ENCODE peak calls at places on chromosome 22, in six cellular contexts. S is stimulated activated CD4-positive, alpha-beta T cell treated with anti-CD3 and anti-CD28 coated beads, Interleukin-1b, Interleukin-23, amount 100 ng/mL, for 24 hours; D is hippocampal formation; L is nephron progenitor cell; Q is left kidney; F is NCI-H1105. G is an unnamed sample.

GRCh38 chr22:22226448-22227187 is 18.0 kb upstream of the VPREB1 start:
- DNase-seq in S (no peak), D (no peak), L (no peak), Q (no peak), F (no peak), G (no peak)

GRCh38 chr22:36577019-36577418 is 48.1 kb upstream of the EIF3D start:
- DNase-seq in S (no peak), D (no peak), L (no peak), Q (no peak), F (no peak), G (no peak)

GRCh38 chr22:29596408-29596807 is 7.0 kb upstream of the NF2 start:
- DNase-seq in S (no peak), D (no peak), L (no peak), Q (no peak), F (no peak), G (no peak)

GRCh38 chr22:34971456-34971855 is 94.5 kb upstream of the ISX start:
- DNase-seq in S (no peak), D (no peak), L (no peak), Q (no peak), F (no peak), G (no peak)

GRCh38 chr22:32808038-32808445 is 6.5 kb downstream of the TIMP3 start:
- DNase-seq in S (no peak), D (no peak), L (no peak), Q (no peak), F (no peak), G (no peak)

GRCh38 chr22:19734163-19734562 is 10.8 kb downstream of the GP1BB start:
- DNase-seq in S (no peak), D (no peak), L (no peak), Q (no peak), F (no peak), G (no peak)

GRCh38 chr22:29387921-29388758 is at the start of gene AP1B1:
- DNase-seq in S (peak; percentile 94), D (peak; percentile 85), L (peak; percentile 95), Q (peak; percentile 99), F (peak; percentile 96), G (peak; percentile 47)

GRCh38 chr22:25702046-25702445 is 39.9 kb upstream of the MYO18B start:
- DNase-seq in S (no peak), D (no peak), L (no peak), Q (no peak), F (peak; percentile 5), G (peak; percentile 6)

GRCh38 chr22:49215840-49216239 is 611.8 kb downstream of the BRD1 start:
- DNase-seq in S (no peak), D (no peak), L (no peak), Q (no peak), F (no peak), G (no peak)

GRCh38 chr22:50420581-50420980 is 54.3 kb downstream of the SBF1 start:
- DNase-seq in S (no peak), D (no peak), L (no peak), Q (no peak), F (no peak), G (no peak)

GRCh38 chr22:31346733-31347250 is 646 bp upstream of the PATZ1 start:
- DNase-seq in S (no peak), D (no peak), L (peak; percentile 67), Q (peak; percentile 90), F (peak; percentile 60), G (peak; percentile 17)

GRCh38 chr22:45904236-45904635 is 72.7 kb downstream of the WNT7B start:
- DNase-seq in S (no peak), D (no peak), L (no peak), Q (no peak), F (no peak), G (no peak)

GRCh38 chr22:37443977-37444376 is 16.7 kb upstream of the ELFN2 start:
- DNase-seq in S (no peak), D (no peak), L (no peak), Q (no peak), F (no peak), G (no peak)

GRCh38 chr22:32473388-32473952 is 1.1 kb upstream of the FBXO7 start:
- DNase-seq in S (no peak), D (no peak), L (peak; percentile 14), Q (peak; percentile 70), F (peak; percentile 58), G (peak; percentile 71)

GRCh38 chr22:30340911-30341685 is 14.4 kb upstream of the TBC1D10A start:
- DNase-seq in S (no peak), D (peak; percentile 80), L (no peak), Q (no peak), F (no peak), G (no peak)

GRCh38 chr22:30251661-30252226 is 5.2 kb upstream of the LIF start:
- DNase-seq in S (no peak), D (no peak), L (no peak), Q (no peak), F (peak; percentile 3), G (no peak)

GRCh38 chr22:27558658-27559371 is 242.7 kb downstream of the MN1 start:
- DNase-seq in S (no peak), D (no peak), L (no peak), Q (no peak), F (no peak), G (no peak)

GRCh38 chr22:21697866-21698265 is 32.1 kb downstream of the PPIL2 start:
- DNase-seq in S (no peak), D (no peak), L (no peak), Q (no peak), F (no peak), G (no peak)

GRCh38 chr22:41690476-41690875 is 1.8 kb upstream of the SNU13 start:
- DNase-seq in S (no peak), D (no peak), L (no peak), Q (no peak), F (no peak), G (no peak)

GRCh38 chr22:45072322-45072903 is 62.6 kb upstream of the PHF21B start:
- DNase-seq in S (no peak), D (no peak), L (peak; percentile 40), Q (peak; percentile 80), F (no peak), G (no peak)

GRCh38 chr22:35445933-35446332 is 46.0 kb downstream of the MCM5 start:
- DNase-seq in S (no peak), D (no peak), L (no peak), Q (no peak), F (no peak), G (no peak)

GRCh38 chr22:48173061-48173849 is 1410.8 kb downstream of the TBC1D22A start:
- DNase-seq in S (no peak), D (no peak), L (no peak), Q (no peak), F (no peak), G (no peak)